ENCODE peak calls at places on chromosomes 11 and 22, in seven cellular contexts. U is right lobe of liver, L is H7, R is heart left ventricle, X is OCI-LY7, Y is mesenchymal stem cell, N is left lung. G is an unnamed sample.
A peak's percentile ranks its signal among the peaks of the same experiment; 100 is the strongest.

GRCh38 chr11:126478466-126478865 is 123.0 kb downstream of the ST3GAL4 start:
- DNase-seq in U (no peak), L (no peak), R (no peak), X (no peak), Y (no peak), N (no peak), G (no peak)

GRCh38 chr11:26283852-26284421 is 48.0 kb upstream of the ANO3 start:
- DNase-seq in U (no peak), L (no peak), R (no peak), X (no peak), Y (no peak), N (no peak), G (no peak)

GRCh38 chr22:38441620-38442287 is 13.2 kb downstream of the KCNJ4 start:
- DNase-seq in U (no peak), L (no peak), R (no peak), X (no peak), Y (no peak), N (no peak), G (no peak)

GRCh38 chr11:32312865-32313403 is 122.4 kb downstream of the WT1 start:
- DNase-seq in U (peak; percentile 28), L (peak; percentile 69), R (no peak), X (peak; percentile 24), Y (peak; percentile 72), N (no peak), G (peak; percentile 73)

GRCh38 chr11:102920118-102920684 is 35.3 kb downstream of the MMP13 start:
- DNase-seq in U (no peak), L (no peak), R (no peak), X (no peak), Y (no peak), N (no peak), G (no peak)

GRCh38 chr22:27488456-27489224 is 312.9 kb downstream of the MN1 start:
- DNase-seq in U (peak; percentile 51), L (no peak), R (no peak), X (no peak), Y (no peak), N (no peak), G (no peak)

GRCh38 chr22:38935023-38935422 is 22.4 kb upstream of the APOBEC3A start:
- DNase-seq in U (peak; percentile 94), L (no peak), R (peak; percentile 75), X (no peak), Y (no peak), N (peak; percentile 93), G (no peak)

GRCh38 chr11:32173435-32173834 is 82.6 kb downstream of the RCN1 start:
- DNase-seq in U (peak; percentile 63), L (peak; percentile 78), R (peak; percentile 59), X (no peak), Y (peak; percentile 60), N (no peak), G (no peak)

GRCh38 chr11:19259487-19260345 is 19.0 kb upstream of the E2F8 start:
- DNase-seq in U (peak; percentile 65), L (peak; percentile 65), R (peak; percentile 57), X (peak; percentile 70), Y (peak; percentile 67), N (peak; percentile 84), G (peak; percentile 51)

GRCh38 chr11:114309517-114309916 is 13.3 kb downstream of the NNMT start:
- DNase-seq in U (no peak), L (no peak), R (no peak), X (no peak), Y (no peak), N (no peak), G (no peak)

GRCh38 chr11:41784513-41785335 is 325.3 kb upstream of the LRRC4C start:
- DNase-seq in U (no peak), L (no peak), R (no peak), X (no peak), Y (peak; percentile 19), N (peak; percentile 27), G (no peak)

GRCh38 chr11:73288873-73289707 is 17.0 kb downstream of the P2RY6 start:
- DNase-seq in U (peak; percentile 73), L (peak; percentile 96), R (peak; percentile 78), X (peak; percentile 80), Y (peak; percentile 84), N (peak; percentile 92), G (no peak)
- H3K4me3 ChIP-seq in U (no peak overlapping the region), L (no peak overlapping the region), R (peak overlapping the region; percentile 14), X (no peak overlapping the region), Y (peak overlapping the region; percentile 17), N (no peak overlapping the region), G (no peak overlapping the region)

GRCh38 chr11:11979487-11980117 is 28.8 kb downstream of the DKK3 start:
- DNase-seq in U (no peak), L (no peak), R (peak; percentile 56), X (no peak), Y (peak; percentile 91), N (no peak), G (no peak)

GRCh38 chr11:11977206-11977938 is 31.1 kb downstream of the DKK3 start:
- DNase-seq in U (peak; percentile 45), L (peak; percentile 51), R (peak; percentile 82), X (no peak), Y (peak; percentile 93), N (no peak), G (no peak)

GRCh38 chr11:11980200-11980599 is 28.2 kb downstream of the DKK3 start:
- DNase-seq in U (no peak), L (no peak), R (no peak), X (no peak), Y (peak; percentile 60), N (no peak), G (no peak)

GRCh38 chr11:11978098-11978637 is 30.3 kb downstream of the DKK3 start:
- DNase-seq in U (no peak), L (no peak), R (no peak), X (no peak), Y (no peak), N (no peak), G (no peak)

DNA sequence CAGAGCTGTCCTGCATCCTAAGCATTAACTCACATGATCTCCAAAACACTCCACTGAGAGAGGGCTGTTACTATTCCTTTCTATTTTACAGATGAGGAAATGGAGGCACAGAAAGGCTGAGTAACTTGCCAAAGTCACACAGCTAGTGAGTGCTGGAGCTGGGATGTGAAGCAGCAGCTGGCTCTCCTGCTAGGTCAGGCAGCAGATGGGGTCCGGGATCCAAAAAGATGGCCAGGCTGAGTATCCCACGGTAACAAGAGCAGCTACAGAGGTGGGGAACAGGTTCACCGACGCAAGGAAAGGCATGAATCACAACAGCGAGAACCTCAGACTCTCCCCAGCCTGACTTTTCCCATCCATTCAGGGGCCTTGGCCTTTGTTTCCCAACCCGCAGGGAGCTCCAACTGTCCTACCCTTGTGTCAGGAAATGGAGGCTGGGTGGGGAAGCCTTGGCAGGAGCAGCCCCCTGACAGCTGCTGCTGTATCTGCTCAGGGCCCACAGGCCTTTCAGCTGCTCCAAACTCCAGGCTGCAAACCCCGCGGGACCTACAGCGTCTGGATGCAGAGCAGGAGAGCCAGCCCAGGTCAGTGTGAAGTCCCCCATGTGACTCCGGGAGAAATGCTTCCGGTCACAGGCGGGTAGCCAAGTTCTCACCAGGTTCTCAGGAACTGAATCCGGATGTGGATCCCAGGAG is 29.5 kb downstream of the DKK3 start:
- DNase-seq in U (no peak), L (no peak), R (peak; percentile 85), X (no peak), Y (peak; percentile 88), N (no peak), G (no peak)
- H3K4me3 ChIP-seq in U (no peak overlapping the region), L (no peak overlapping the region), R (no peak overlapping the region), X (no peak overlapping the region), Y (no peak overlapping the region), N (no peak overlapping the region), G (no peak overlapping the region)

GRCh38 chr11:65026810-65027209 is 429 bp upstream of the SNX15 start:
- DNase-seq in U (no peak), L (no peak), R (no peak), X (no peak), Y (no peak), N (no peak), G (no peak)
- H3K4me3 ChIP-seq in U (no peak overlapping the region), L (peak overlapping the region; percentile 47), R (peak overlapping the region; percentile 65), X (peak overlapping the region; percentile 66), Y (no peak overlapping the region), N (peak overlapping the region; percentile 51), G (peak overlapping the region; percentile 56)

GRCh38 chr11:824292-824880 is 3.3 kb upstream of the CRACR2B start:
- DNase-seq in U (no peak), L (no peak), R (no peak), X (no peak), Y (no peak), N (no peak), G (no peak)

GRCh38 chr11:825366-826231 is 2.1 kb upstream of the CRACR2B start:
- DNase-seq in U (no peak), L (no peak), R (no peak), X (no peak), Y (no peak), N (no peak), G (no peak)

GRCh38 chr11:824942-825341 is 2.8 kb upstream of the CRACR2B start:
- DNase-seq in U (no peak), L (no peak), R (no peak), X (no peak), Y (no peak), N (no peak), G (no peak)

GRCh38 chr11:821513-822371 is 3.0 kb downstream of the PNPLA2 start:
- DNase-seq in U (no peak), L (no peak), R (no peak), X (no peak), Y (no peak), N (peak; percentile 90), G (no peak)

DNA sequence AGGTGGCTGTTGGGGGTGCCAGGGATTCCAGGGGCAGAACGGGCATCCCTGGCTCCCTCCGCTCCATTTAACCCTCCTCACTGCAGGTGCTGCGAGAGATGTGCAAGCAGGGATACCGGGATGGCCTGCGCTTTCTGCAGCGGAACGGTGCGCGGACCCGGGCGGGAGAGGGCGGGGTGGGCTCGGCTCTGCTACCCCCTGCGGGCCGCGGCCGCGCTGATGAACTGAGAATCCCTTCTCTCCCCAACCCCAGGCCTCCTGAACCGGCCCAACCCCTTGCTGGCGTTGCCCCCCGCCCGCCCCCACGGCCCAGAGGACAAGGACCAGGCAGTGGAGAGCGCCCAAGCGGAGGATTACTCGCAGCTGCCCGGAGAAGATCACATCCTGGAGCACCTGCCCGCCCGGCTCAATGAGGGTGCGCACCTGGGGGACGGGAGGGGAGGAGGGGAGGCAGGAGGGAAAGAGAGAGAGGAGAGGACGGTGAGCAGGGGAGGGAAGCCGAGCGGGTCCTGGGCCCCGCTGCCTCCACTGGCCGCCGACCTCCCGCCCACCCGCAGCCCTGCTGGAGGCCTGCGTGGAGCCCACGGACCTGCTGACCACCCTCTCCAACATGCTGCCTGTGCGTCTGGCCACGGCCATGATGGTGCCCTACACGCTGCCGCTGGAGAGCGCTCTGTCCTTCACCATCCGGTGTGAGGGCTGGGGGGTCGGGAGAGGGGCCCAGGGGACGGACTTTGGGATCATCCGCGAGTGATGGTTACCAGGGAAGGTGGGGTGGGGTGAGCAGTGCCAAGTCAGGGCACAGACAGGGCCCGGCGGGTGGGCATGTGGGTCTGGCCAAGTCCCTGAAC is 4.1 kb upstream of the CRACR2B start:
- DNase-seq in U (no peak), L (no peak), R (no peak), X (no peak), Y (no peak), N (no peak), G (no peak)
- H3K4me3 ChIP-seq in U (no peak overlapping the region), L (no peak overlapping the region), R (no peak overlapping the region), X (no peak overlapping the region), Y (no peak overlapping the region), N (no peak overlapping the region), G (no peak overlapping the region)